ENCODE peak calls at places on chromosomes 3 and 15, in five cellular contexts. G, Q, X, F and B are unnamed samples. For H3K4me1, the result is how much of the 10 kb centered on the place peaks cover.

GRCh38 chr3:34185301-34185700 is 386.9 kb downstream of the PDCD6IP start:
- DNase-seq in G (no peak), Q (no peak), X (no peak), F (no peak), B (no peak)

GRCh38 chr3:61162965-61163364 is 88.3 kb downstream of the FHIT start:
- DNase-seq in G (no peak), Q (no peak), X (no peak), F (no peak), B (no peak)

GRCh38 chr15:64653757-64654156 is 121.6 kb downstream of the RBPMS2 start:
- DNase-seq in G (no peak), Q (no peak), X (peak), F (no peak), B (no peak)

GRCh38 chr3:195558602-195559001 is 15.5 kb upstream of the PPP1R2 start:
- DNase-seq in G (peak), Q (no peak), X (peak), F (no peak), B (no peak)

GRCh38 chr3:141846050-141846433 is 30.4 kb upstream of the ATP1B3 start:
- DNase-seq in G (no peak), Q (no peak), X (no peak), F (no peak), B (no peak)

GRCh38 chr15:62453356-62453755 is 288.3 kb upstream of the C2CD4B start:
- DNase-seq in G (no peak), Q (no peak), X (peak), F (no peak), B (no peak)

GRCh38 chr3:127177226-127177625 is 15.7 kb upstream of the PRR23E start:
- DNase-seq in G (no peak), Q (peak), X (no peak), F (no peak), B (no peak)

GRCh38 chr15:40951764-40952163 is 1.5 kb upstream of the CHAC1 start:
- DNase-seq in G (no peak), Q (no peak), X (no peak), F (no peak), B (no peak)

GRCh38 chr15:101492752-101493692 is 3.5 kb upstream of the PCSK6 start:
- DNase-seq in G (no peak), Q (no peak), X (no peak), F (peak), B (no peak)

GRCh38 chr15:74395319-74396145 is 28.1 kb upstream of the CYP11A1 start:
- DNase-seq in G (no peak), Q (no peak), X (no peak), F (no peak), B (no peak)

GRCh38 chr3:50238549-50239026 is 2.6 kb downstream of the GNAI2 start:
- DNase-seq in G (peak), Q (peak), X (no peak), F (no peak), B (peak)

GRCh38 chr3:17336291-17336690 is 406.1 kb downstream of the TBC1D5 start:
- DNase-seq in G (no peak), Q (no peak), X (no peak), F (no peak), B (no peak)

GRCh38 chr3:104612218-104612617 is 754.5 kb upstream of the ALCAM start:
- DNase-seq in G (no peak), Q (no peak), X (no peak), F (no peak), B (no peak)

GRCh38 chr3:14791343-14791945 is 27.3 kb upstream of the FGD5 start:
- DNase-seq in G (peak), Q (peak), X (peak), F (peak), B (peak)

GRCh38 chr3:100525753-100526612 is 33.6 kb downstream of the TMEM45A start:
- DNase-seq in G (peak), Q (no peak), X (peak), F (no peak), B (peak)

GRCh38 chr3:123780656-123781055 is 103.5 kb downstream of the MYLK start:
- DNase-seq in G (no peak), Q (no peak), X (peak), F (no peak), B (no peak)

GRCh38 chr15:85429522-85429921 is 49.1 kb downstream of the AKAP13 start:
- DNase-seq in G (no peak), Q (no peak), X (no peak), F (no peak), B (no peak)

GRCh38 chr3:81643721-81644120 is 117.7 kb downstream of the GBE1 start:
- DNase-seq in G (no peak), Q (no peak), X (peak), F (no peak), B (no peak)

GRCh38 chr15:100948430-100948762 is 29.2 kb downstream of the LRRK1 start:
- DNase-seq in G (no peak), Q (no peak), X (no peak), F (no peak), B (no peak)

GRCh38 chr3:157300091-157300490 is 136.6 kb upstream of the PTX3 start:
- DNase-seq in G (no peak), Q (no peak), X (no peak), F (no peak), B (no peak)

GRCh38 chr15:101052681-101053121 is 133.5 kb downstream of the LRRK1 start:
- DNase-seq in G (no peak), Q (peak), X (no peak), F (no peak), B (peak)

GRCh38 chr3:23275814-23276213 is 72.7 kb downstream of the UBE2E2 start:
- DNase-seq in G (no peak), Q (no peak), X (no peak), F (no peak), B (no peak)

GRCh38 chr15:95470997-95471692 is 859.4 kb upstream of the NR2F2 start:
- DNase-seq in G (no peak), Q (no peak), X (peak), F (no peak), B (no peak)

GRCh38 chr3:73513260-73513659 is 111.5 kb downstream of the PDZRN3 start:
- DNase-seq in G (peak), Q (peak), X (no peak), F (no peak), B (no peak)

GRCh38 chr15:40793216-40793989 is 13.5 kb upstream of the ZFYVE19 start:
- DNase-seq in G (peak), Q (peak), X (peak), F (no peak), B (no peak)

GRCh38 chr3:57143886-57144459 is 21.2 kb downstream of the IL17RD start:
- DNase-seq in G (no peak), Q (no peak), X (no peak), F (no peak), B (no peak)

GRCh38 chr3:97821413-97821809 is 400 bp upstream of the CRYBG3 start:
- DNase-seq in G (peak), Q (peak), X (no peak), F (peak), B (peak)

GRCh38 chr15:80418892-80419537 is 14.8 kb downstream of the ARNT2 start:
- DNase-seq in G (peak), Q (no peak), X (peak), F (no peak), B (no peak)

DNA sequence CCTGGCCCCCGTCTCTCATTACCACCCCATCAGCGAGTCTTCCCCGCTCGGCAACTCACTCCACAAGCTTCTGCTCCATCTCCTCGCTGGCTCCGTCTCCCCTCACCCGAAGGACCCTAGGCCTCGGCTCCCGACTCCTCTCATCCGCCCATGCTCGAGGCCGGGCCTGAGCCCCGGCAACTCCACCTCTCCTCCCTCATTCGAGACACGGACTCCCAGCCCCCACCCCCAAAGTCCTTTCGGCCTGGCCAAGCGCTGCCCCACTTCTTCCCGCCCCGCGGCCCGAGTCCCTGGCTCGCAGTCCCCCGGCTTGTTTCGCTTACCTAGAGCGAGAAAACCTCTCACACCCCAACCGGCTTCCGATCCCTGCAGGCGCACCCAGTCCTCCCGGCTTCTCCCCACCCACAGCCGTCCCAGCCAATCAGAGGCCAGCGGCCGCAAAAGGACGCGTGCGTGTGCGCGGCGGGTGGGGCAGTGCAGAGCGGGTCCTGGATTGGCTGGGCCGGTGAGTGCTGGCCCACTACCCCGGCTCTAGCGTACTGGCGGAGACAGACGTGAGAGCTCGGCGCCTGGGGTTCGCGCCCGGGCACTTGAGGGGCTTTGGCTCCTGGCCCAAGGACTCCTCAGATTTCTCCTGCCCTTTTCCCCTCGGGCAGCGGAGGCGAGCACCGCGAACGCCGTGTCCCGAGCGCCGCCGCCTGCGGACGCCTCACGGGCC is at the start of gene HIGD1A:
- DNase-seq in G (peak), Q (peak), X (peak), F (peak), B (peak)
- TF ChIP-seq POLR2A in G (peak), Q (no peak), X (peak), F (peak), B (no peak)

DNA sequence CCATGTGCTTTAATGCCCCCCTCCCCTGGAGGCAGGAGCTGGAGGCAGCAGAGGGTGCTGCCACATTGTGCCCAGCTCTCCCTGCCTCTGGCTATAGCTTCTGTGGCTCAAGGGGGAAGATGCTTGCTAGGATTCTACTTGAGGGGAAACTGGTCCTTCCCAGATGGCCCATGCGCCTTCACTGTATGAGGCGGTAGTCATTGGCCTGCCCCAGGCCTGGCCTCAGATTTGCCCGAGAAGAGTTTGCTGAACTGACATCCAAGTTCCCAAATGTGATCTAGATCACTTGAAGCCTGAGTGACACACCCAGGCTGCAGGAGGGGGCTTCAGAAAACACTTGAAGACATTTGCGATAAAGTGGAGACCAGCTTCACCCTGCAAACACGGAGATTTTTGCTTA is 4.1 kb downstream of the SYNM start:
- DNase-seq in G (no peak), Q (no peak), X (no peak), F (no peak), B (no peak)
- H3K4me1 ChIP-seq in G (under half), Q (under half), X (under half), F (under half), B (under half)

GRCh38 chr15:67067161-67067853 is 1.9 kb downstream of the SMAD3 start:
- DNase-seq in G (peak), Q (no peak), X (peak), F (no peak), B (no peak)
- TF ChIP-seq POLR2A in G (no peak), Q (no peak), X (peak), F (no peak), B (no peak)

GRCh38 chr15:31306036-31306425 is 20.6 kb upstream of the KLF13 start:
- DNase-seq in G (no peak), Q (no peak), X (no peak), F (no peak), B (no peak)
- H3K4me1 ChIP-seq in G (under half), Q (under half), X (under half), F (half or more), B (under half)

GRCh38 chr15:65869954-65870871 is 922 bp downstream of the RAB11A start:
- DNase-seq in G (peak), Q (peak), X (peak), F (no peak), B (peak)
- TF ChIP-seq POLR2A in G (no peak), Q (no peak), X (no peak), F (no peak), B (no peak)

DNA sequence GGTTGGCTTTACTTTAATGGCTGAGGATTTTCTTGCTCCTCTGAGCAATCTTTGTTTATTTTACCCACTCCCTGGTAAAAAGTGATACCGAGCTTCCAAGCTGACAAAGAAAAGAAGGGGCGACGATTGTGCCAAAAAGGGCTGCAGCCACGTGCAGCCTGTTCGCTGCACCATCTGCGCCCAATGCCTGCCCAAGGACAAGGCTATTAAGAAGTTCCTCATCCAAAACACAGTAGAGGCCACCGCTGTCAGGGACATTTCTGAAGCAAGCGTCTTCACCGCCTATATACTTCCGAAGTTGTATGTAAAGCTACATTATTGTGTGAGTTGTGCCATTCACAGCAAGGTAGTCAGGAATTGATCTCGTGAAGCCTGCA is 4.4 kb downstream of the ARHGAP31 start:
- DNase-seq in G (no peak), Q (no peak), X (no peak), F (no peak), B (no peak)
- H3K4me1 ChIP-seq in G (under half), Q (under half), X (under half), F (under half), B (half or more)

GRCh38 chr3:12994607-12995388 is 78.4 kb downstream of the IQSEC1 start:
- DNase-seq in G (peak), Q (peak), X (peak), F (peak), B (peak)
- TF ChIP-seq POLR2A in G (peak), Q (no peak), X (no peak), F (no peak), B (peak)

DNA sequence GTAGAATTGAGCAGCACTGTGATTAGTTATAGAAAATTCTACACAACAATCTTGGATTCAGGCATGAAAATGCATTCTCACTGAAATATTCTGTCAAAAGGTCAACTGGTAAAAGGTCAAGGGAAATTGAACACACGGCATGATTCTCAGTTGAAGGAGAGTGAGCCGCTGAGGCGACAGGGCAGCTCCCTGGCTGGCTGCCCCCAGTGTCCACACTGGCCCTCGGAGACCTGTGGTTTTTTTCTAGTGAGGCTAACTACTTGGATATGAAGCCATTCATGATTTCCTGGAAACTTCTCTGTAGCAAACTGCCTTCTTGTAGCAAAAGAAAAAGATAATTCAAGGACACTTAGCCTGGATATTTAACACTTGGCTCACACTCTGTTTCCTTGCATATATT is 37.2 kb downstream of the AADACL2 start:
- DNase-seq in G (peak), Q (peak), X (no peak), F (no peak), B (no peak)
- H3K4me1 ChIP-seq in G (half or more), Q (under half), X (under half), F (under half), B (under half)

DNA sequence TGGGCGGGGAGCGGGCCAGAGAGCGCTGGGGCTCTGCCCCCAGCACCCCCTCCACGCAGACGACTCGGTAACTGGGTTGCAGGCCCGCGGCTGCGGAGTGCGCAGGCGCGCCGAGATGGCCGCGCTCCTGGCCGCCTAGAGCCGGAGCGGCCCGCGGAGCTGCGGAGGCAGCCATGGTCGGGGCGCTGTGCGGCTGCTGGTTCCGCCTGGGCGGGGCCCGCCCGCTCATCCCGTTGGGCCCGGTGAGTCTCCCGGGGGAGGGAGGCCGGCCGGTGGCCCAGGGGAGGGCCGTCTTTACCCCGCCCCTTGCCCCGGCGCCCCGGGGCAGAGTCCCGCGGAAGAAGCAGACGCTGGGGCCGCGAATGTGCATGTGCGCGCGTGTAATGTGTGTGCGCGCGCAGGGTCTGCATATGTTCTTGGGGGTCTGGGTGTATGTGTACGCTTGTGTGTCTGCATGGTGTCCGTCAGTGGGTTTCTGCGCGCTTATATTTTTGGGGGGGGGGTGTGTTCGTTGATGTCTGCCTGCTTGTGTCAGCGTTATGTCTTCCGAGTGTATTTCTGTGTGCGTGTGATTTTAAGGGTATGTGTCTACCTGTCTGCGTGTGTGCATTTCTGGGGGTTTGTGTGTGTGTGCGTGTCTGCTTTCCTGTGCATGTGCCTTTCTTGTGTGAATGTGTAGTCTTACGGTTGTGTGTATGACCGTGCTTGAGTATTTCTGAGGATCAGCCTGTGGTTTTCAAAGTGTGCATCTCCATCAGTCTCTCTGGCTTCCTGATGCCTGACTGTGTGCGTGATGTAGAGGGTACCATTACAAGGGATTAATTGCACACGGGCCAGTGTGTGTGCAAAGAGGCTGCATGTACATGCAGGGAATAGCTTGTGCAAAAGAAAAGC is at the start of gene ABHD14A:
- DNase-seq in G (peak), Q (peak), X (peak), F (peak), B (no peak)
- TF ChIP-seq POLR2A in G (peak), Q (no peak), X (no peak), F (no peak), B (peak)